ENCODE peak calls at places on chromosomes 1 and 21, in eight cellular contexts. One of them, this sample, is unnamed. For H3K9me3, the result is how much of the 10 kb centered on the place peaks cover.

GRCh38 chr1:203521812-203522211 is 27.9 kb downstream of the OPTC start:
- DNase-seq in DND-41: no peak
- DNase-seq in body of pancreas: no peak
- DNase-seq in small intestine: no peak
- DNase-seq in heart left ventricle: no peak
- DNase-seq in tibial nerve: no peak
- DNase-seq in adrenal gland: no peak
- DNase-seq in CD4-positive, alpha-beta T cell: no peak
- DNase-seq in this sample: no peak

GRCh38 chr1:11523261-11523660 is 44.3 kb downstream of the DISP3 start:
- DNase-seq in adrenal gland: no peak
- DNase-seq in CD4-positive, alpha-beta T cell: no peak
- DNase-seq in tibial nerve: no peak
- DNase-seq in heart left ventricle: no peak
- DNase-seq in DND-41: no peak
- DNase-seq in small intestine: no peak
- DNase-seq in body of pancreas: no peak
- DNase-seq in this sample: no peak

GRCh38 chr1:10628685-10629084 is 153.9 kb downstream of the PEX14 start:
- DNase-seq in DND-41: no peak
- DNase-seq in body of pancreas: peak
- DNase-seq in heart left ventricle: peak
- DNase-seq in tibial nerve: peak
- DNase-seq in adrenal gland: peak
- DNase-seq in CD4-positive, alpha-beta T cell: no peak
- DNase-seq in small intestine: no peak
- DNase-seq in this sample: no peak

GRCh38 chr1:8727809-8728213 is 89.6 kb downstream of the RERE start:
- DNase-seq in adrenal gland: no peak
- DNase-seq in DND-41: no peak
- DNase-seq in small intestine: no peak
- DNase-seq in CD4-positive, alpha-beta T cell: no peak
- DNase-seq in tibial nerve: no peak
- DNase-seq in heart left ventricle: peak
- DNase-seq in body of pancreas: peak
- DNase-seq in this sample: no peak

GRCh38 chr1:59116920-59117542 is 179.9 kb upstream of the FGGY start:
- DNase-seq in small intestine: no peak
- DNase-seq in heart left ventricle: no peak
- DNase-seq in CD4-positive, alpha-beta T cell: no peak
- DNase-seq in adrenal gland: no peak
- DNase-seq in tibial nerve: no peak
- DNase-seq in DND-41: no peak
- DNase-seq in body of pancreas: no peak
- DNase-seq in this sample: no peak

GRCh38 chr1:43582162-43582566 is 51.5 kb downstream of the PTPRF start:
- DNase-seq in tibial nerve: no peak
- DNase-seq in adrenal gland: no peak
- DNase-seq in body of pancreas: no peak
- DNase-seq in small intestine: peak
- DNase-seq in heart left ventricle: no peak
- DNase-seq in CD4-positive, alpha-beta T cell: no peak
- DNase-seq in DND-41: peak
- DNase-seq in this sample: no peak

GRCh38 chr1:19612516-19612915 is 31.6 kb upstream of the NBL1 start:
- DNase-seq in DND-41: no peak
- DNase-seq in heart left ventricle: no peak
- DNase-seq in adrenal gland: no peak
- DNase-seq in tibial nerve: no peak
- DNase-seq in small intestine: peak
- DNase-seq in body of pancreas: no peak
- DNase-seq in CD4-positive, alpha-beta T cell: no peak
- DNase-seq in this sample: no peak

GRCh38 chr1:170126691-170127090 is 19.1 kb upstream of the NTMT2 start:
- DNase-seq in adrenal gland: no peak
- DNase-seq in CD4-positive, alpha-beta T cell: no peak
- DNase-seq in small intestine: no peak
- DNase-seq in DND-41: no peak
- DNase-seq in body of pancreas: no peak
- DNase-seq in tibial nerve: no peak
- DNase-seq in heart left ventricle: no peak
- DNase-seq in this sample: no peak

GRCh38 chr1:220685879-220686278 is 4.3 kb upstream of the C1orf115 start:
- DNase-seq in heart left ventricle: no peak
- DNase-seq in body of pancreas: no peak
- DNase-seq in small intestine: no peak
- DNase-seq in adrenal gland: no peak
- DNase-seq in tibial nerve: no peak
- DNase-seq in CD4-positive, alpha-beta T cell: no peak
- DNase-seq in DND-41: no peak
- DNase-seq in this sample: no peak

GRCh38 chr1:223844962-223845809 is 561 bp downstream of the TP53BP2 start:
- DNase-seq in small intestine: peak
- DNase-seq in tibial nerve: no peak
- DNase-seq in adrenal gland: no peak
- DNase-seq in body of pancreas: peak
- DNase-seq in heart left ventricle: no peak
- DNase-seq in CD4-positive, alpha-beta T cell: peak
- DNase-seq in DND-41: peak
- DNase-seq in this sample: no peak

GRCh38 chr1:161834967-161835366 is 68.8 kb downstream of the ATF6 start:
- DNase-seq in CD4-positive, alpha-beta T cell: no peak
- DNase-seq in adrenal gland: no peak
- DNase-seq in small intestine: no peak
- DNase-seq in tibial nerve: no peak
- DNase-seq in body of pancreas: no peak
- DNase-seq in DND-41: no peak
- DNase-seq in heart left ventricle: no peak
- DNase-seq in this sample: no peak

GRCh38 chr21:45444385-45444784 is 39.4 kb downstream of the COL18A1 start:
- DNase-seq in adrenal gland: no peak
- DNase-seq in heart left ventricle: peak
- DNase-seq in CD4-positive, alpha-beta T cell: no peak
- DNase-seq in body of pancreas: no peak
- DNase-seq in tibial nerve: no peak
- DNase-seq in DND-41: no peak
- DNase-seq in small intestine: no peak
- DNase-seq in this sample: no peak

GRCh38 chr21:17732306-17732705 is 86.8 kb downstream of the C21orf91 start:
- DNase-seq in adrenal gland: no peak
- DNase-seq in CD4-positive, alpha-beta T cell: no peak
- DNase-seq in DND-41: no peak
- DNase-seq in small intestine: no peak
- DNase-seq in heart left ventricle: no peak
- DNase-seq in body of pancreas: no peak
- DNase-seq in tibial nerve: no peak
- DNase-seq in this sample: no peak

GRCh38 chr1:34262023-34262422 is 85.3 kb downstream of the C1orf94 start:
- DNase-seq in DND-41: no peak
- DNase-seq in tibial nerve: no peak
- DNase-seq in CD4-positive, alpha-beta T cell: no peak
- DNase-seq in small intestine: no peak
- DNase-seq in adrenal gland: no peak
- DNase-seq in body of pancreas: no peak
- DNase-seq in heart left ventricle: no peak
- DNase-seq in this sample: no peak

GRCh38 chr1:99645199-99645598 is 714 bp upstream of the PALMD start:
- DNase-seq in body of pancreas: peak
- DNase-seq in small intestine: no peak
- DNase-seq in DND-41: no peak
- DNase-seq in tibial nerve: peak
- DNase-seq in CD4-positive, alpha-beta T cell: no peak
- DNase-seq in adrenal gland: peak
- DNase-seq in heart left ventricle: peak
- DNase-seq in this sample: no peak

GRCh38 chr1:9085306-9085940 is 16.0 kb upstream of the SLC2A5 start:
- DNase-seq in heart left ventricle: no peak
- DNase-seq in small intestine: no peak
- DNase-seq in CD4-positive, alpha-beta T cell: no peak
- DNase-seq in body of pancreas: no peak
- DNase-seq in adrenal gland: no peak
- DNase-seq in tibial nerve: no peak
- DNase-seq in DND-41: no peak
- DNase-seq in this sample: no peak

GRCh38 chr1:62905309-62905708 is 121.4 kb downstream of the ATG4C start:
- DNase-seq in small intestine: no peak
- DNase-seq in DND-41: no peak
- DNase-seq in adrenal gland: no peak
- DNase-seq in CD4-positive, alpha-beta T cell: no peak
- DNase-seq in tibial nerve: no peak
- DNase-seq in heart left ventricle: no peak
- DNase-seq in body of pancreas: no peak
- DNase-seq in this sample: no peak

GRCh38 chr1:154867841-154868610 is 2.1 kb downstream of the KCNN3 start:
- DNase-seq in body of pancreas: no peak
- DNase-seq in DND-41: no peak
- DNase-seq in small intestine: no peak
- DNase-seq in adrenal gland: no peak
- DNase-seq in CD4-positive, alpha-beta T cell: no peak
- DNase-seq in tibial nerve: no peak
- DNase-seq in heart left ventricle: peak
- DNase-seq in this sample: no peak

GRCh38 chr1:53869454-53870117 is 20.0 kb downstream of the YIPF1 start:
- DNase-seq in adrenal gland: no peak
- DNase-seq in small intestine: no peak
- DNase-seq in tibial nerve: no peak
- DNase-seq in heart left ventricle: no peak
- DNase-seq in body of pancreas: no peak
- DNase-seq in CD4-positive, alpha-beta T cell: no peak
- DNase-seq in DND-41: no peak
- DNase-seq in this sample: no peak

DNA sequence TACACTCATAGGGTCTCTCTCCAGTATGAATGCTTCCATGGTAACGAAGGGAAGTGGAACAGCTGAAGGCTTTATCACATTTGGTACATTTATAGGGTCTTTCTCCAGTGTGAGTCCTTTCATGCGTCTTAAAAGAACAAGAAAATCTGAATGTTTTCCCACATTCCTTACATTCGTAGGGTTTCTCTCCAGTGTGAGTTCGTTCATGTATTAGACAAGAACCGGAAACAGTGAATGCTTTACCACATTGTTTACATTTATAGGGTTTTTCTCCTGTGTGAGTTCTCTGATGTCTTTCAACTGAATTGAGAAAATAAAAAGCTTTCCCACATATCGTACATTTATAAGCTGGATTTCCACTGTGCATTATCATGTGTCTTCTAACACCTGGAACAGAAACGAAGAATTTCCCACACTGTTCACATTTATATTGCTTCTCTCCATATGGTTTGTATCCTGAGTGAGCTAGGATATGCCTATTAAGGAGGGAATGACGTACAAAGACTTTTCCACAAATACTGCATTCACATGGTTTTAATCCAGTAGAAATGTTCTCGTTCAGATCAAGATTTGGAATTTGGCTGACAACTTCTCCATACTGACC is 3.4 kb downstream of the ZNF669 start:
- DNase-seq in DND-41: no peak
- DNase-seq in CD4-positive, alpha-beta T cell: no peak
- DNase-seq in tibial nerve: no peak
- DNase-seq in adrenal gland: no peak
- DNase-seq in small intestine: no peak
- DNase-seq in body of pancreas: no peak
- DNase-seq in heart left ventricle: no peak
- DNase-seq in this sample: no peak
- H3K9me3 ChIP-seq in DND-41: under half
- H3K9me3 ChIP-seq in CD4-positive, alpha-beta T cell: half or more
- H3K9me3 ChIP-seq in tibial nerve: under half
- H3K9me3 ChIP-seq in adrenal gland: under half
- H3K9me3 ChIP-seq in small intestine: under half
- H3K9me3 ChIP-seq in body of pancreas: under half
- H3K9me3 ChIP-seq in heart left ventricle: under half
- H3K9me3 ChIP-seq in this sample: under half

GRCh38 chr1:3099861-3100260 is 30.9 kb downstream of the PRDM16 start:
- DNase-seq in body of pancreas: no peak
- DNase-seq in CD4-positive, alpha-beta T cell: no peak
- DNase-seq in tibial nerve: no peak
- DNase-seq in DND-41: no peak
- DNase-seq in adrenal gland: no peak
- DNase-seq in small intestine: no peak
- DNase-seq in heart left ventricle: no peak
- DNase-seq in this sample: no peak
- H3K9me3 ChIP-seq in body of pancreas: under half
- H3K9me3 ChIP-seq in CD4-positive, alpha-beta T cell: under half
- H3K9me3 ChIP-seq in tibial nerve: under half
- H3K9me3 ChIP-seq in DND-41: under half
- H3K9me3 ChIP-seq in adrenal gland: under half
- H3K9me3 ChIP-seq in small intestine: under half
- H3K9me3 ChIP-seq in heart left ventricle: under half
- H3K9me3 ChIP-seq in this sample: under half

DNA sequence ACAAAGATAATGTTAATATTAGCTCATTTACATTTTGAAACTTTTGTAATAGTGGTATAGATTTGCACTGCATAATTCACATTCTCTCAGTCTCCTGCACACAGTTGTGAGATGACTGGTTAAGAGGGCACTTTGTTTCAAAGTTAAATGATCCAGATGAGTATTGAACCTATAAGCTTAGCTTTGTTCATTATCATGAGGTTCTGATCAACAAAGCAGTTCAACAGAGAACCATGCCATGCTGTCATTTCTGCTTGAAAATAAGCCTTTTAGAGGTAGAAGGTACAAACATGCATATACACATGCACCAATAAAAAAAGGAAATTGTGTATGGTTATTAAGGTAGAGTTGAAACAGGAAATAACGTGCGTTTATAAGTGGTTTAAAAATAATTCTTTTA is 4.8 kb downstream of the RAP1A start:
- DNase-seq in small intestine: peak
- DNase-seq in CD4-positive, alpha-beta T cell: no peak
- DNase-seq in adrenal gland: no peak
- DNase-seq in DND-41: no peak
- DNase-seq in heart left ventricle: no peak
- DNase-seq in body of pancreas: no peak
- DNase-seq in tibial nerve: no peak
- DNase-seq in this sample: no peak
- H3K9me3 ChIP-seq in small intestine: under half
- H3K9me3 ChIP-seq in CD4-positive, alpha-beta T cell: under half
- H3K9me3 ChIP-seq in adrenal gland: under half
- H3K9me3 ChIP-seq in DND-41: under half
- H3K9me3 ChIP-seq in heart left ventricle: under half
- H3K9me3 ChIP-seq in body of pancreas: under half
- H3K9me3 ChIP-seq in tibial nerve: under half
- H3K9me3 ChIP-seq in this sample: under half

DNA sequence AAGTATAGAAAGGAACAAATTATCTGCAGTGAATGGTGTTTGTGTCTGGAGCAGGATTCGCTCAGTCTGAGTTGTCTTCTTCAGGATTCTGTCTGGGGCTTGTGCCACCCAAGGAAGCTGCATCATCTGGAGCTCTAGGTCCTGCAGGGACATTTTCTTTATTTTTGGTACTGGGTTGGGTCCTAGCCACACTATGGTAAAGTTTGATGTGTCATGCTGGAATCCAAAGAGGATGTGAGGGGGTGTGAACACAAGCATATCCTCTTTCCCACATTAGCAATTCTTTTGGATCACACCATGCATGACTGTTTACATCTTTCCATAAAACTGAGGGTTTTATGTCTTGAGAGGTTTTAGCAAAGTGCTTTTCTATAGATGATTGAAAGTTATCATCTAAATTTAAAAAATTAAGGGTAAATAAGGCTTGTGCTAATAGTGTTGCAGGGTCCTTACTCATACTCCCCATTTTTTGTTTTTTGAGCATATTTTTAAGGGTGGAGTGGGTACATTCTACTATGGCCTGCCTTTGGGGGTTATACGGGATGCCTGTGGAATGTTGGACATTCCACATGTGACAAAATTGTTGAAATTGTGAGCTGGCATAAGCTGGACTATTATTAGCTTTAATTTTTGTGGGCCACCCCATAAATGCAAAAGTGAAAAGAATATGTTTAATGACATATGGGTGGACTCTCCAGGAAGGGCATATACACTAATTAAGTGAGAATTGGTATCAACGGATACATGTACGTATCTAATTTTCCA is 152.0 kb upstream of the HMCN1 start:
- DNase-seq in DND-41: no peak
- DNase-seq in adrenal gland: no peak
- DNase-seq in tibial nerve: no peak
- DNase-seq in CD4-positive, alpha-beta T cell: no peak
- DNase-seq in heart left ventricle: no peak
- DNase-seq in body of pancreas: no peak
- DNase-seq in small intestine: no peak
- DNase-seq in this sample: no peak
- H3K9me3 ChIP-seq in DND-41: under half
- H3K9me3 ChIP-seq in adrenal gland: under half
- H3K9me3 ChIP-seq in tibial nerve: under half
- H3K9me3 ChIP-seq in CD4-positive, alpha-beta T cell: under half
- H3K9me3 ChIP-seq in heart left ventricle: under half
- H3K9me3 ChIP-seq in body of pancreas: under half
- H3K9me3 ChIP-seq in small intestine: under half
- H3K9me3 ChIP-seq in this sample: under half

This sample was measured in SK-N-MC.